ENCODE peak calls at places on chromosomes 7 and 10, in nine cellular contexts. One of them, this sample, is unnamed. For H3K9me3, the result is how much of the 10 kb centered on the place peaks cover.

GRCh38 chr10:10193848-10194247 is 823.8 kb upstream of the CELF2 start:
- DNase-seq in ovary: no peak
- DNase-seq in Panc1: no peak
- DNase-seq in fibroblast of lung: no peak
- DNase-seq in CD8-positive, alpha-beta T cell: no peak
- DNase-seq in WERI-Rb-1: no peak
- DNase-seq in prostate gland: no peak
- DNase-seq in lower lobe of right lung: no peak
- DNase-seq in esophagus muscularis mucosa: no peak
- DNase-seq in this sample: no peak

GRCh38 chr10:63752318-63752717 is 231.1 kb downstream of the REEP3 start:
- DNase-seq in ovary: no peak
- DNase-seq in Panc1: no peak
- DNase-seq in fibroblast of lung: no peak
- DNase-seq in CD8-positive, alpha-beta T cell: no peak
- DNase-seq in WERI-Rb-1: no peak
- DNase-seq in prostate gland: no peak
- DNase-seq in lower lobe of right lung: no peak
- DNase-seq in esophagus muscularis mucosa: no peak
- DNase-seq in this sample: no peak

GRCh38 chr7:4951903-4952636 is 6.9 kb downstream of the MMD2 start:
- DNase-seq in ovary: no peak
- DNase-seq in Panc1: no peak
- DNase-seq in fibroblast of lung: peak
- DNase-seq in CD8-positive, alpha-beta T cell: no peak
- DNase-seq in WERI-Rb-1: no peak
- DNase-seq in prostate gland: no peak
- DNase-seq in lower lobe of right lung: no peak
- DNase-seq in esophagus muscularis mucosa: no peak
- DNase-seq in this sample: no peak

GRCh38 chr7:92246363-92247101 is 758 bp downstream of the ANKIB1 start:
- DNase-seq in ovary: peak
- DNase-seq in Panc1: no peak
- DNase-seq in fibroblast of lung: peak
- DNase-seq in CD8-positive, alpha-beta T cell: peak
- DNase-seq in WERI-Rb-1: peak
- DNase-seq in prostate gland: peak
- DNase-seq in lower lobe of right lung: peak
- DNase-seq in esophagus muscularis mucosa: no peak
- DNase-seq in this sample: no peak

GRCh38 chr7:3430588-3430987 is 129.5 kb downstream of the SDK1 start:
- DNase-seq in ovary: no peak
- DNase-seq in Panc1: no peak
- DNase-seq in fibroblast of lung: no peak
- DNase-seq in CD8-positive, alpha-beta T cell: no peak
- DNase-seq in WERI-Rb-1: no peak
- DNase-seq in prostate gland: no peak
- DNase-seq in lower lobe of right lung: no peak
- DNase-seq in esophagus muscularis mucosa: no peak
- DNase-seq in this sample: no peak

GRCh38 chr7:120760050-120760449 is 97.9 kb downstream of the TSPAN12 start:
- DNase-seq in ovary: no peak
- DNase-seq in Panc1: no peak
- DNase-seq in fibroblast of lung: no peak
- DNase-seq in CD8-positive, alpha-beta T cell: no peak
- DNase-seq in WERI-Rb-1: no peak
- DNase-seq in prostate gland: no peak
- DNase-seq in lower lobe of right lung: no peak
- DNase-seq in esophagus muscularis mucosa: no peak
- DNase-seq in this sample: no peak

GRCh38 chr7:15086171-15086745 is 183.7 kb upstream of the DGKB start:
- DNase-seq in ovary: no peak
- DNase-seq in Panc1: no peak
- DNase-seq in fibroblast of lung: no peak
- DNase-seq in CD8-positive, alpha-beta T cell: no peak
- DNase-seq in WERI-Rb-1: no peak
- DNase-seq in prostate gland: no peak
- DNase-seq in lower lobe of right lung: no peak
- DNase-seq in esophagus muscularis mucosa: no peak
- DNase-seq in this sample: no peak

GRCh38 chr7:2812119-2812487 is 32.0 kb downstream of the GNA12 start:
- DNase-seq in ovary: peak
- DNase-seq in Panc1: no peak
- DNase-seq in fibroblast of lung: peak
- DNase-seq in CD8-positive, alpha-beta T cell: no peak
- DNase-seq in WERI-Rb-1: no peak
- DNase-seq in prostate gland: no peak
- DNase-seq in lower lobe of right lung: no peak
- DNase-seq in esophagus muscularis mucosa: no peak
- DNase-seq in this sample: no peak

GRCh38 chr10:37754538-37755323 is 102.7 kb downstream of the ZNF248 start:
- DNase-seq in ovary: no peak
- DNase-seq in Panc1: peak
- DNase-seq in fibroblast of lung: no peak
- DNase-seq in CD8-positive, alpha-beta T cell: no peak
- DNase-seq in WERI-Rb-1: peak
- DNase-seq in prostate gland: no peak
- DNase-seq in lower lobe of right lung: no peak
- DNase-seq in esophagus muscularis mucosa: peak
- DNase-seq in this sample: no peak

GRCh38 chr10:37747081-37747480 is 110.3 kb downstream of the ZNF248 start:
- DNase-seq in ovary: no peak
- DNase-seq in Panc1: no peak
- DNase-seq in fibroblast of lung: no peak
- DNase-seq in CD8-positive, alpha-beta T cell: no peak
- DNase-seq in WERI-Rb-1: peak
- DNase-seq in prostate gland: no peak
- DNase-seq in lower lobe of right lung: no peak
- DNase-seq in esophagus muscularis mucosa: no peak
- DNase-seq in this sample: no peak

GRCh38 chr10:37758074-37758473 is 99.3 kb downstream of the ZNF248 start:
- DNase-seq in ovary: no peak
- DNase-seq in Panc1: no peak
- DNase-seq in fibroblast of lung: no peak
- DNase-seq in CD8-positive, alpha-beta T cell: no peak
- DNase-seq in WERI-Rb-1: no peak
- DNase-seq in prostate gland: no peak
- DNase-seq in lower lobe of right lung: no peak
- DNase-seq in esophagus muscularis mucosa: peak
- DNase-seq in this sample: no peak

GRCh38 chr10:37748170-37748569 is 109.2 kb downstream of the ZNF248 start:
- DNase-seq in ovary: no peak
- DNase-seq in Panc1: no peak
- DNase-seq in fibroblast of lung: no peak
- DNase-seq in CD8-positive, alpha-beta T cell: no peak
- DNase-seq in WERI-Rb-1: no peak
- DNase-seq in prostate gland: no peak
- DNase-seq in lower lobe of right lung: no peak
- DNase-seq in esophagus muscularis mucosa: no peak
- DNase-seq in this sample: no peak

DNA sequence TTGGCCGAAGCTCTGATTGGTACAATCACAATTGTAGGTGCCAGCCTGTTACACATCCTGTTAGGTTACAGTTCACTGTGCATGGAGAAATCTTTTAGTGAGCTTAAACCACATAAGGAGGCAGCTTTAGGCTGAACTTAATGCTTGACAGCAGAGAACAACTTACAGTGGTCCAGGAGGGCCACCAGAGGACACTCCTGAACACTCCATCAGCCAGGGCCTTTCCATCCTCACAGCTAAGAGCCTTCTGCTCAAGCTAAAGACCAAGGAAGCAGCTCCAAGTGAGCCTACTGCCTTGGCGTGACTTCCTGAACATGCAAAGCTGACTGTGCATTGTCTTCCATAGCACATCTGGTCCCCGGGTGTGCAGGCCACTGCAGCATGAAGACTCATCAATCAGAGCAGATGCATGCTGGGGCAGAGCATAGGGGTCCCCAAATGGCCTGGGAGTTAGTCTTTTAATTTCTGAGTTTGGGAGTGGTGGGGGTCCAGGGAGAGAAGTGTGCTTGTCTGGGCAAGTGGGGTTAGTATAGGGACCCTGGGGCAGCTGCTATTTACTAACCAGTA is 105.0 kb downstream of the ZNF248 start:
- DNase-seq in ovary: no peak
- DNase-seq in Panc1: no peak
- DNase-seq in fibroblast of lung: no peak
- DNase-seq in CD8-positive, alpha-beta T cell: no peak
- DNase-seq in WERI-Rb-1: peak
- DNase-seq in prostate gland: no peak
- DNase-seq in lower lobe of right lung: no peak
- DNase-seq in esophagus muscularis mucosa: peak
- DNase-seq in this sample: no peak
- H3K9me3 ChIP-seq in ovary: under half
- H3K9me3 ChIP-seq in Panc1: under half
- H3K9me3 ChIP-seq in fibroblast of lung: under half
- H3K9me3 ChIP-seq in CD8-positive, alpha-beta T cell: under half
- H3K9me3 ChIP-seq in WERI-Rb-1: under half
- H3K9me3 ChIP-seq in prostate gland: under half
- H3K9me3 ChIP-seq in lower lobe of right lung: under half
- H3K9me3 ChIP-seq in esophagus muscularis mucosa: under half
- H3K9me3 ChIP-seq in this sample: under half

GRCh38 chr10:68224810-68225209 is 7.1 kb downstream of the ATOH7 start:
- DNase-seq in ovary: no peak
- DNase-seq in Panc1: no peak
- DNase-seq in fibroblast of lung: peak
- DNase-seq in CD8-positive, alpha-beta T cell: no peak
- DNase-seq in WERI-Rb-1: no peak
- DNase-seq in prostate gland: no peak
- DNase-seq in lower lobe of right lung: no peak
- DNase-seq in esophagus muscularis mucosa: peak
- DNase-seq in this sample: no peak

GRCh38 chr10:68218786-68219185 is 13.1 kb downstream of the ATOH7 start:
- DNase-seq in ovary: no peak
- DNase-seq in Panc1: no peak
- DNase-seq in fibroblast of lung: no peak
- DNase-seq in CD8-positive, alpha-beta T cell: no peak
- DNase-seq in WERI-Rb-1: no peak
- DNase-seq in prostate gland: no peak
- DNase-seq in lower lobe of right lung: no peak
- DNase-seq in esophagus muscularis mucosa: no peak
- DNase-seq in this sample: no peak

GRCh38 chr10:68221196-68221595 is 10.7 kb downstream of the ATOH7 start:
- DNase-seq in ovary: no peak
- DNase-seq in Panc1: no peak
- DNase-seq in fibroblast of lung: peak
- DNase-seq in CD8-positive, alpha-beta T cell: no peak
- DNase-seq in WERI-Rb-1: no peak
- DNase-seq in prostate gland: no peak
- DNase-seq in lower lobe of right lung: no peak
- DNase-seq in esophagus muscularis mucosa: no peak
- DNase-seq in this sample: no peak

DNA sequence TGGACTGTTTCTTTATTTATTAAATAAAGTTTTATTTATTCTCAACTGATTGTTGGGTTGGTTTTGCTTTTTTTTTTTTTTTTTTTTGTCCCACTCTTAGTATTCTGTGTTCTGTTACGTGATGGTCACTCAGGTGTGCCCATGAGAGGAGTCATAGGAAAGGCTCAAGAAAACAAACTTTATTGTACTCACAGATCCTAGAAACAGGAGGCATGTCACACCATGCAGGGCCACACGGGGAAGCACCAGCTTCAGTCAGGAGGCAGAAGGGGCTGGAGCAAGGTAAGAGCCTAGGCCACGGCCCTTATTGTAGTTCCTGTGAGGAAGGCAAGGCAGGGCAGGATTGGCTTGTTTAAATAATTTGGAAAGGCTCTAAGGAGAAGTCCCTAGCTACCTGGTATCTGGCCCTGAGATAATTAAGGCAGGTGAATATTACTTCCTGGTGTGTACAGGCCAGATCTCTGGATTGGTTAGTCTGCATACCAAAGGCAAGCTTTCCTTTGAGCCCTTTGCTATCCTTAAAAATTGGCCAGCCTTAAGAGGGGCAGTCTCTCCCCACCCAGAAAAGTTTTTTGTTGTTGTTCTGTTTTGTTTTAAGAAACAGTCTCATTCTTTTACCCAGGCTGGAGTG is 8.3 kb downstream of the ATOH7 start:
- DNase-seq in ovary: no peak
- DNase-seq in Panc1: no peak
- DNase-seq in fibroblast of lung: no peak
- DNase-seq in CD8-positive, alpha-beta T cell: no peak
- DNase-seq in WERI-Rb-1: peak
- DNase-seq in prostate gland: no peak
- DNase-seq in lower lobe of right lung: no peak
- DNase-seq in esophagus muscularis mucosa: peak
- DNase-seq in this sample: no peak
- TF ChIP-seq CTCF in ovary: no peak
- TF ChIP-seq CTCF in Panc1: peak
- TF ChIP-seq CTCF in fibroblast of lung: no peak
- TF ChIP-seq CTCF in CD8-positive, alpha-beta T cell: no peak
- TF ChIP-seq CTCF in WERI-Rb-1: peak
- TF ChIP-seq CTCF in prostate gland: no peak
- TF ChIP-seq CTCF in lower lobe of right lung: no peak
- TF ChIP-seq CTCF in esophagus muscularis mucosa: no peak
- TF ChIP-seq CTCF in this sample: no peak

GRCh38 chr10:1603181-1603580 is 134.1 kb downstream of the ADARB2 start:
- DNase-seq in ovary: no peak
- DNase-seq in Panc1: no peak
- DNase-seq in fibroblast of lung: no peak
- DNase-seq in CD8-positive, alpha-beta T cell: no peak
- DNase-seq in WERI-Rb-1: no peak
- DNase-seq in prostate gland: no peak
- DNase-seq in lower lobe of right lung: no peak
- DNase-seq in esophagus muscularis mucosa: no peak
- DNase-seq in this sample: no peak
- H3K27ac ChIP-seq in ovary: no peak
- H3K27ac ChIP-seq in Panc1: no peak
- H3K27ac ChIP-seq in fibroblast of lung: no peak
- H3K27ac ChIP-seq in CD8-positive, alpha-beta T cell: no peak
- H3K27ac ChIP-seq in WERI-Rb-1: no peak
- H3K27ac ChIP-seq in prostate gland: no peak
- H3K27ac ChIP-seq in lower lobe of right lung: no peak
- H3K27ac ChIP-seq in esophagus muscularis mucosa: no peak
- H3K27ac ChIP-seq in this sample: no peak

GRCh38 chr7:63927261-63927660 is 71.4 kb upstream of the ZNF722 start:
- DNase-seq in ovary: peak
- DNase-seq in Panc1: no peak
- DNase-seq in fibroblast of lung: no peak
- DNase-seq in CD8-positive, alpha-beta T cell: no peak
- DNase-seq in WERI-Rb-1: no peak
- DNase-seq in prostate gland: no peak
- DNase-seq in lower lobe of right lung: no peak
- DNase-seq in esophagus muscularis mucosa: no peak
- DNase-seq in this sample: no peak

GRCh38 chr7:63925262-63925625 is 73.4 kb upstream of the ZNF722 start:
- DNase-seq in ovary: peak
- DNase-seq in Panc1: no peak
- DNase-seq in fibroblast of lung: no peak
- DNase-seq in CD8-positive, alpha-beta T cell: no peak
- DNase-seq in WERI-Rb-1: no peak
- DNase-seq in prostate gland: no peak
- DNase-seq in lower lobe of right lung: no peak
- DNase-seq in esophagus muscularis mucosa: no peak
- DNase-seq in this sample: no peak

GRCh38 chr7:63931057-63931600 is 67.5 kb upstream of the ZNF722 start:
- DNase-seq in ovary: no peak
- DNase-seq in Panc1: no peak
- DNase-seq in fibroblast of lung: no peak
- DNase-seq in CD8-positive, alpha-beta T cell: no peak
- DNase-seq in WERI-Rb-1: no peak
- DNase-seq in prostate gland: no peak
- DNase-seq in lower lobe of right lung: no peak
- DNase-seq in esophagus muscularis mucosa: no peak
- DNase-seq in this sample: no peak

DNA sequence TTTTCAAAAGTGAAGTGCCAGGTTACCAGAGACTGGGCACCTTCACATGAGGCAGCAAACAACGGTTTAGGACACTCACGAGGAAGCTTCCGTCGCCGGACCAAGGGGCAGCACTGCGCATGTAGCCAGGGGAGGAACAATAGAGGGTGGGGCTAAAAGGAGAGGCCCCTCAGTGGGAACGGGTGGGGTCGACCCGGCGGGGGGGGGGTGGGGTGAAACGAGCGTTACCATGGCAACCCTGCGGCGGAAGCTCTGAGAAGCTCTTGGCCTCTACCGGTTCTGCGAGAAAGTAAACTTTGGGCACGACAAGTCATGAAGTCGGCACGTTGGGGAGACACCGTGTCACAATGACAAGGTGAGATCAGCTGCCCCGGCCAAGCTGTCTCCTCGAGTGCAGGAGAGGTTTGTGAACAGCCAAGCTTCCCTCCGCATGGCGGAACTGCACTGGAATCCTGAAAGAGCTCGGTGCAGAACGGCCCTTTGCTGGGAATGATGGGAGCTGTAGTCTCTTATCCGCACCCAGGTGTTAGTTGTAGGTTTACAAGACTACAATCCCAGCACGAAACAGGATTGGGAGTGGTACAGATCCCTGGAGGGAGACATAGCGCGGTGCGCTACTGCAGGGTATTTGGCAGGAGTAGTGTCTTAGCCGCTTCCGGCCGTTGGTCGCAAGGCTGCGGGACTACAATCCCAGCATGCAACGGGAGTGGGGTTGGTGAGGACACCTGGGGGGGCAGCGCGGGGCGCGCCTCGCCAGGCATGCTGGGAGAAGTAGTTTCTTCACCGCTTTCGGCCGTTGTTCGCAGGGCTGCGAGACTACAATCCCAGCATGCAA is 72.8 kb upstream of the ZNF722 start:
- DNase-seq in ovary: peak
- DNase-seq in Panc1: peak
- DNase-seq in fibroblast of lung: peak
- DNase-seq in CD8-positive, alpha-beta T cell: peak
- DNase-seq in WERI-Rb-1: peak
- DNase-seq in prostate gland: peak
- DNase-seq in lower lobe of right lung: peak
- DNase-seq in esophagus muscularis mucosa: peak
- DNase-seq in this sample: peak
- H3K9me3 ChIP-seq in ovary: under half
- H3K9me3 ChIP-seq in Panc1: under half
- H3K9me3 ChIP-seq in fibroblast of lung: under half
- H3K9me3 ChIP-seq in CD8-positive, alpha-beta T cell: under half
- H3K9me3 ChIP-seq in WERI-Rb-1: under half
- H3K9me3 ChIP-seq in prostate gland: under half
- H3K9me3 ChIP-seq in lower lobe of right lung: under half
- H3K9me3 ChIP-seq in esophagus muscularis mucosa: under half
- H3K9me3 ChIP-seq in this sample: under half

This sample was measured in esophagus squamous epithelium.